ENCODE peak calls at places on chromosomes 1 and 21, in ten cellular contexts. F is activated T-helper 17 cell treated with anti-CD3 and anti-CD28 coated beads, Interleukin-2, amount 50 U/mL, for 72 hours; D is left ventricle myocardium superior; E is heart right ventricle; U is right lobe of liver; P is A549; H is CD4-positive, CD25-positive, alpha-beta regulatory T cell; V is activated CD4-positive, alpha-beta T cell treated with anti-CD3 and anti-CD28 coated beads for 36 hours; W is T-cell; N is heart left ventricle. O is an unnamed sample.

GRCh38 chr1:30977105-30977504 is 68.5 kb upstream of the SDC3 start:
- ATAC-seq in F (peak), D (peak), E (no peak), U (no peak), P (peak), H (no peak), V (peak), W (no peak), N (no peak), O (no peak)

GRCh38 chr1:109531826-109532364 is 7.8 kb upstream of the GPR61 start:
- ATAC-seq in F (no peak), D (no peak), E (no peak), U (no peak), P (peak), H (no peak), V (no peak), W (no peak), N (no peak), O (no peak)

GRCh38 chr1:213120386-213120785 is 69.3 kb downstream of the RPS6KC1 start:
- ATAC-seq in F (no peak), D (no peak), E (no peak), U (no peak), P (no peak), H (no peak), V (no peak), W (no peak), N (no peak), O (no peak)

GRCh38 chr21:25572895-25573310 is 34.4 kb downstream of the MRPL39 start:
- ATAC-seq in F (peak), D (no peak), E (no peak), U (no peak), P (no peak), H (peak), V (peak), W (peak), N (no peak), O (no peak)

GRCh38 chr1:235999259-235999925 is 65.5 kb downstream of the NID1 start:
- ATAC-seq in F (peak), D (peak), E (peak), U (peak), P (peak), H (peak), V (peak), W (peak), N (peak), O (no peak)

GRCh38 chr21:32281531-32281930 is 2.7 kb upstream of the MIS18A start:
- ATAC-seq in F (no peak), D (no peak), E (no peak), U (no peak), P (no peak), H (no peak), V (no peak), W (no peak), N (no peak), O (no peak)

GRCh38 chr1:175128523-175128922 is 60.9 kb downstream of the TNN start:
- ATAC-seq in F (no peak), D (no peak), E (no peak), U (no peak), P (no peak), H (no peak), V (no peak), W (no peak), N (no peak), O (no peak)

GRCh38 chr1:150410582-150411101 is 46.7 kb downstream of the RPRD2 start:
- ATAC-seq in F (no peak), D (peak), E (no peak), U (peak), P (peak), H (no peak), V (no peak), W (no peak), N (peak), O (no peak)

GRCh38 chr1:25037174-25038074 is 107.3 kb upstream of the RUNX3 start:
- ATAC-seq in F (peak), D (no peak), E (no peak), U (peak), P (peak), H (peak), V (peak), W (peak), N (peak), O (no peak)

GRCh38 chr1:208935517-208936187 is 647.9 kb upstream of the CAMK1G start:
- ATAC-seq in F (no peak), D (no peak), E (no peak), U (no peak), P (no peak), H (no peak), V (no peak), W (no peak), N (no peak), O (no peak)

GRCh38 chr1:9892563-9893528 is 17.2 kb downstream of the CTNNBIP1 start:
- ATAC-seq in F (no peak), D (peak), E (peak), U (peak), P (no peak), H (no peak), V (no peak), W (no peak), N (peak), O (no peak)